ENCODE peak calls at places on chromosomes 5 and 9, in eight cellular contexts. C is WTC11; P is GM13976; R is GM12864; L is activated CD8-positive, alpha-beta T cell treated with anti-CD3 and anti-CD28 coated beads for 36 hours; K is breast epithelium; X is RWPE1; T is cardiac muscle cell. O is an unnamed sample.

GRCh38 chr9:93288891-93289883 is 105.2 kb downstream of the WNK2 start:
- DNase-seq in C (no peak), P (peak), R (no peak), L (no peak), K (no peak), X (peak), T (no peak), O (no peak)

GRCh38 chr9:93814561-93814960 is 140.6 kb downstream of the BARX1 start:
- DNase-seq in C (no peak), P (no peak), R (no peak), L (no peak), K (no peak), X (no peak), T (no peak), O (no peak)

GRCh38 chr9:7791364-7791763 is 8.2 kb downstream of the DMAC1 start:
- DNase-seq in C (no peak), P (no peak), R (no peak), L (no peak), K (no peak), X (no peak), T (no peak), O (no peak)

GRCh38 chr9:134388289-134388808 is 62.1 kb downstream of the RXRA start:
- DNase-seq in C (no peak), P (no peak), R (no peak), L (no peak), K (no peak), X (no peak), T (no peak), O (no peak)

GRCh38 chr5:63963080-63963735 is 963 bp upstream of the HTR1A start:
- DNase-seq in C (peak), P (peak), R (peak), L (peak), K (no peak), X (peak), T (peak), O (peak)

GRCh38 chr9:129342591-129342990 is 164.5 kb upstream of the IER5L start:
- DNase-seq in C (no peak), P (no peak), R (no peak), L (no peak), K (no peak), X (no peak), T (no peak), O (no peak)

GRCh38 chr5:35067985-35068384 is 20.2 kb upstream of the AGXT2 start:
- DNase-seq in C (no peak), P (no peak), R (no peak), L (no peak), K (no peak), X (no peak), T (no peak), O (no peak)

GRCh38 chr9:126862461-126862830 is 2.0 kb downstream of the ZBTB34 start:
- DNase-seq in C (no peak), P (no peak), R (no peak), L (no peak), K (no peak), X (no peak), T (no peak), O (no peak)

GRCh38 chr9:95808001-95808400 is 67.5 kb upstream of the ERCC6L2 start:
- DNase-seq in C (no peak), P (no peak), R (no peak), L (no peak), K (no peak), X (no peak), T (no peak), O (no peak)

GRCh38 chr5:89047591-89047990 is 164.6 kb upstream of the MEF2C start:
- DNase-seq in C (no peak), P (no peak), R (no peak), L (no peak), K (no peak), X (no peak), T (no peak), O (no peak)

GRCh38 chr9:6197330-6197729 is 18.3 kb upstream of the IL33 start:
- DNase-seq in C (no peak), P (peak), R (no peak), L (no peak), K (no peak), X (no peak), T (no peak), O (peak)

GRCh38 chr5:108260858-108261170 is 121.1 kb downstream of the FBXL17 start:
- DNase-seq in C (no peak), P (no peak), R (no peak), L (no peak), K (no peak), X (no peak), T (no peak), O (no peak)

DNA sequence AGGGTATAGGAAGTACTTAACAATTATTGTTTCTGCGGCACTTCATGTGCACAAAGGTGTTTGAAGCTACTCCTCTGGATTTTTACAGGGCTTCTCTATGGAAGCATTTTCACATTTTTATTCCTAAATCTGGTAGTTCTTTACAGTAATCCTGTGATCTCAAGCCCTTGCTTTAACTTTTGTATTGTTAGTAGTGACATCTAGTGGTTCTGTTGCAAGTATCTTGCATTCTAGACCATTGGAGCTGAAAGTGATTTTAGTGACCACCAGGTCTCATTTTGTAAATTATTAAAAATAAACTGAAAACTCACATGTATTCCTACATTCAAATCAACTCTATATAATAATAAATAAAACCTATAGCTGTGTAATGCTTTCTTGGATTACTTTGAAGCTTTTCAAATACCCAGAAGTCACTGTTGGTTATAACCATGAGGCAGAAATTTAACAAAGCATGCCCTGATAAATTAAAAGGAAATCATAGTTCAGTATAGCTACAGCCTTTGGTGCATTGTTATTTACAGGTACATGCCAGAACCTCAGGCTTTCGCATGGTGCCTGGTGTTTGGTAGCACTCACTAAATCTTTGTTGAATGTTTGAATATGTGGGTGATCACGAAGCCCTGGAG is 18.9 kb downstream of the RPS23 start:
- DNase-seq in C (no peak), P (peak), R (no peak), L (no peak), K (no peak), X (peak), T (peak), O (no peak)
- TF ChIP-seq CTCF in C (no peak), P (peak), R (no peak), L (no peak), K (peak), X (peak), T (peak), O (no peak)

GRCh38 chr9:120436937-120437592 is 142.9 kb downstream of the CDK5RAP2 start:
- DNase-seq in C (no peak), P (no peak), R (no peak), L (peak), K (no peak), X (no peak), T (no peak), O (no peak)

GRCh38 chr9:120441446-120442279 is 138.3 kb downstream of the CDK5RAP2 start:
- DNase-seq in C (no peak), P (no peak), R (no peak), L (no peak), K (no peak), X (no peak), T (no peak), O (no peak)

GRCh38 chr9:120438111-120438510 is 141.9 kb downstream of the CDK5RAP2 start:
- DNase-seq in C (no peak), P (no peak), R (no peak), L (no peak), K (no peak), X (no peak), T (no peak), O (no peak)

GRCh38 chr9:120440791-120441190 is 139.2 kb downstream of the CDK5RAP2 start:
- DNase-seq in C (no peak), P (no peak), R (no peak), L (no peak), K (no peak), X (no peak), T (no peak), O (no peak)

DNA sequence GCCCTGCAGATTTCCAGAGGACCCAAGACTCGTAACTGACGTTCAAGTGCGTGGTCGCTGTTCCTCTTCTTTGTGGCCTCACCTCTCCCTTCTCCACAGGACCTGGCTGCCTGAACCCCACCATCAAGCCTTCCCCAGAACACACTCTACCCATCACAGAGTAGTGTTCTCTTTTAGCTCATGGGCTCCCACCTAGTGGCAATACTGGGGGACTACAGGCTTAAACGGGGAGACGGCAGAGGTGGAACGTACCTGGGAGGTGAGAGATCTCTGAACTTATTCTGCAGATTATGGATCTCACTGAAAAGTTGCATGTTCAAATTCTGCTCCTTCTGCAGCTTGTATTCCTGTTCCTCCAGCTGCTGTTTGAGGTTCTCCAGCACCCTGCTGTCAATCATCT is 140.8 kb downstream of the CDK5RAP2 start:
- DNase-seq in C (peak), P (no peak), R (no peak), L (peak), K (no peak), X (peak), T (peak), O (peak)
- TF ChIP-seq CTCF in C (peak), P (peak), R (peak), L (peak), K (peak), X (peak), T (peak), O (peak)

GRCh38 chr5:38267372-38267771 is 9.0 kb downstream of the EGFLAM start:
- DNase-seq in C (no peak), P (no peak), R (no peak), L (no peak), K (no peak), X (no peak), T (no peak), O (no peak)

GRCh38 chr5:38263983-38264382 is 5.6 kb downstream of the EGFLAM start:
- DNase-seq in C (no peak), P (no peak), R (no peak), L (no peak), K (no peak), X (no peak), T (no peak), O (no peak)

GRCh38 chr5:38265546-38266179 is 7.3 kb downstream of the EGFLAM start:
- DNase-seq in C (peak), P (peak), R (no peak), L (peak), K (peak), X (peak), T (peak), O (peak)
- TF ChIP-seq CTCF in C (peak), P (peak), R (peak), L (peak), K (peak), X (peak), T (peak), O (peak)

DNA sequence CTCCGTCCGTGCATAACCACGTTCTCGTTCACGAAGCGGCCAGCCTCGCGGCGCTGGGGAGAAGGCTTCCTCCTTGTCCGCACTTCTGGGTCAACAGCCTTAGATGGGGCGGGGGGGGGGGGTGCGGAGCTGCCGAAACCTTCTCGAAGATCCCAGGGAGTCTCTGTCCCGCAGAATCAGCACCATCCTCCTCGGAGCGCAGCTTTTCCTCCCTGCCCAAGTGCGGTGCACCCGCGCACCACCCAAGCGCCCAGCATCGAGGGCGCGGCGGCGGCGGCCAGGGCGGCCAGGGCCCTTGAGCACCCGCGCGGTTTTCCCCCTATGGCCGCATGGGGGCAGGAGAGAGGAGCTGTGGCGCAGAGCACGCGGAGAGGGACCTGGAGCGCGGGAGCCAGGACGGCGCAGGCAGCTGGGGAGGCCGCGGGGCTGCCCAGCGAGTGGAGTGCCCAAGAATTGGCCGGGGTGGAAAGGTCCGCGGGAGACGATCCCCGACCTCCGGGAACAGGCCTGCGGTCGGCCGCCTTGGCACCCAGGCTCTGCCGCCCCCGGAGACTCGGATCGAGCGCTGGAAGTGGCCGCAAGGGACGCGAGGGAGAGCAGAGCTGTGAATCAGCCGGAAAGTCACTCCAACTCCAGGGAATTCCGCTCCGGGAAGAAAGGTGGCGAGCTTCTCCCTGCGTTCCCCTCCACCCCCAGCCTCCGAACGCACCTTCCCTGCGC is 43.1 kb downstream of the TMEM174 start:
- DNase-seq in C (peak), P (peak), R (no peak), L (peak), K (peak), X (peak), T (peak), O (peak)
- TF ChIP-seq CTCF in C (peak), P (peak), R (peak), L (peak), K (peak), X (peak), T (peak), O (peak)

GRCh38 chr5:79190235-79190529 is 45.7 kb upstream of the JMY start:
- DNase-seq in C (no peak), P (no peak), R (no peak), L (no peak), K (no peak), X (no peak), T (no peak), O (no peak)

GRCh38 chr5:79189439-79190234 is 46.3 kb upstream of the JMY start:
- DNase-seq in C (no peak), P (no peak), R (no peak), L (no peak), K (no peak), X (no peak), T (no peak), O (no peak)

GRCh38 chr5:79193643-79194042 is 42.3 kb upstream of the JMY start:
- DNase-seq in C (no peak), P (no peak), R (no peak), L (no peak), K (peak), X (peak), T (no peak), O (no peak)

GRCh38 chr5:79186455-79186854 is 49.5 kb upstream of the JMY start:
- DNase-seq in C (no peak), P (no peak), R (no peak), L (no peak), K (no peak), X (no peak), T (no peak), O (no peak)

GRCh38 chr5:79191457-79191856 is 44.5 kb upstream of the JMY start:
- DNase-seq in C (no peak), P (no peak), R (no peak), L (no peak), K (no peak), X (no peak), T (no peak), O (no peak)
- TF ChIP-seq CTCF in C (no peak), P (no peak), R (no peak), L (no peak), K (no peak), X (no peak), T (no peak), O (no peak)

GRCh38 chr9:31119882-31120481 is 1264.5 kb upstream of the ACO1 start:
- DNase-seq in C (peak), P (peak), R (no peak), L (peak), K (no peak), X (peak), T (peak), O (peak)
- TF ChIP-seq CTCF in C (peak), P (peak), R (peak), L (peak), K (peak), X (peak), T (peak), O (no peak)

GRCh38 chr5:86971034-86971511 is 296.6 kb upstream of the RASA1 start:
- DNase-seq in C (no peak), P (no peak), R (no peak), L (no peak), K (no peak), X (peak), T (no peak), O (no peak)
- TF ChIP-seq CTCF in C (no peak), P (peak), R (peak), L (peak), K (no peak), X (no peak), T (peak), O (no peak)